ENCODE peak calls at places on chromosome 13, in eight cellular contexts. J is body of pancreas; R is WERI-Rb-1; I is GM13977; V is PC-3; N is H9; H is GM12864; M is CD4-positive, alpha-beta T cell. G is an unnamed sample.

GRCh38 chr13:71522976-71523517 is 344.0 kb downstream of the DACH1 start:
- DNase-seq in J (no peak), R (no peak), I (no peak), V (no peak), N (no peak), H (no peak), M (no peak), G (no peak)

GRCh38 chr13:63699948-63700347 is 2284.3 kb upstream of the PCDH20 start:
- DNase-seq in J (no peak), R (no peak), I (no peak), V (no peak), N (no peak), H (no peak), M (no peak), G (no peak)

GRCh38 chr13:39516140-39516539 is 86.9 kb downstream of the LHFPL6 start:
- DNase-seq in J (no peak), R (peak; percentile 41), I (no peak), V (no peak), N (no peak), H (no peak), M (no peak), G (no peak)

GRCh38 chr13:93309886-93310520 is 83.4 kb downstream of the GPC6 start:
- DNase-seq in J (no peak), R (no peak), I (no peak), V (peak; percentile 23), N (no peak), H (no peak), M (no peak), G (no peak)

GRCh38 chr13:36673838-36674326 is at the start of gene SERTM1:
- DNase-seq in J (no peak), R (peak; percentile 59), I (no peak), V (no peak), N (peak; percentile 86), H (no peak), M (no peak), G (no peak)

GRCh38 chr13:43298799-43299198 is 275.4 kb downstream of the DNAJC15 start:
- DNase-seq in J (no peak), R (no peak), I (no peak), V (no peak), N (no peak), H (no peak), M (no peak), G (no peak)

GRCh38 chr13:100646030-100646673 is 28.4 kb downstream of the TMTC4 start:
- DNase-seq in J (no peak), R (peak; percentile 76), I (no peak), V (peak; percentile 48), N (no peak), H (no peak), M (no peak), G (no peak)

GRCh38 chr13:71217827-71218226 is 649.2 kb downstream of the DACH1 start:
- DNase-seq in J (no peak), R (no peak), I (no peak), V (no peak), N (no peak), H (no peak), M (no peak), G (no peak)

GRCh38 chr13:106859505-106859904 is 291.6 kb upstream of the ARGLU1 start:
- DNase-seq in J (no peak), R (no peak), I (no peak), V (peak; percentile 28), N (peak; percentile 41), H (no peak), M (no peak), G (no peak)

GRCh38 chr13:98570929-98571372 is 6.0 kb downstream of the STK24 start:
- DNase-seq in J (peak; percentile 34), R (no peak), I (peak; percentile 85), V (peak; percentile 89), N (no peak), H (peak; percentile 77), M (peak; percentile 29), G (no peak)

GRCh38 chr13:98567140-98567539 is 9.8 kb downstream of the STK24 start:
- DNase-seq in J (no peak), R (no peak), I (no peak), V (no peak), N (no peak), H (no peak), M (no peak), G (no peak)

GRCh38 chr13:98563071-98563470 is 13.8 kb downstream of the STK24 start:
- DNase-seq in J (no peak), R (no peak), I (no peak), V (peak; percentile 46), N (no peak), H (no peak), M (no peak), G (no peak)

GRCh38 chr13:98564204-98564603 is 12.7 kb downstream of the STK24 start:
- DNase-seq in J (no peak), R (peak; percentile 15), I (no peak), V (no peak), N (no peak), H (no peak), M (no peak), G (no peak)

GRCh38 chr13:98565726-98566577 is 11.0 kb downstream of the STK24 start:
- DNase-seq in J (peak; percentile 54), R (peak; percentile 9), I (no peak), V (no peak), N (no peak), H (no peak), M (no peak), G (no peak)
- TF ChIP-seq CTCF in J (no peak), R (no peak), I (no peak), V (no peak), N (no peak), H (no peak), M (no peak), G (no peak)

GRCh38 chr13:104534847-104535246 is 1468.6 kb upstream of the SLC10A2 start:
- DNase-seq in J (no peak), R (no peak), I (no peak), V (peak; percentile 18), N (peak; percentile 61), H (no peak), M (no peak), G (no peak)
- TF ChIP-seq CTCF in J (no peak), R (peak; percentile 48), I (peak; percentile 32), V (peak; percentile 33), N (peak; percentile 65), H (no peak), M (no peak), G (no peak)

DNA sequence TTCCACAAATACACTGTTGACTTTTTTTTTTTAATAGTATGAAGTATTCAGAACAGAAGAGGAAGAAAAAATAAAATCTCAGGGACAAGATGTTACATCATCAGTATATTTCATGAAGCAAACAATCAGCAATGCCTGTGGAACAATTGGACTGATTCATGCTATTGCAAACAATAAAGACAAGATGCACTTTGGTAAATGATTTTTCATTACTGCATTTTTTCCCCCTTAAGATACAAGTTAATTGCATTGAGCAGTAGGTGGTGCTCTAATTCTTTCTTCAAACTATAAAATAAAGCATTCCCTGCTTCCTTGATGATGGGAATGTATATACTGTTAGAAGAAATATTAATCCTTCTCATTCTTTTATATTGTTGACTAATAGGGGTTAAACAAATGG is 17.1 kb downstream of the UCHL3 start:
- DNase-seq in J (no peak), R (no peak), I (no peak), V (peak; percentile 64), N (no peak), H (no peak), M (no peak), G (no peak)
- TF ChIP-seq CTCF in J (no peak), R (no peak), I (peak; percentile 41), V (peak; percentile 57), N (peak; percentile 49), H (peak; percentile 15), M (no peak), G (no peak)

DNA sequence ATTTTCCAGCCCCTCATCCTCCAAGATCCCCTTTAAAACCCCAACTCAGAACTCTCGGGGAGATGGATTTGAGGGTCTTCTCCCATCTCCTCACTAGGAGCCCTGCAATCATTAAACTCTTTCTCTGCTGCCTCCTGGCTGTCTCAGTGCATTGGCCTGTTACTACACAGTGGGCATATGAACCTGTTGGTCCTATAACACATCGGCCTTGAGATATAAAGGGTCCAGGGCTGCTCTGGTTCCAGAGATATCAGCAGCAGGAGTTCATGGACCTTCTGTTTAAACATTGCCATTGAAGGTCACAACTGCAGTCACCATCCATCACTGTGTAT is 3.8 kb upstream of the METTL21C start:
- DNase-seq in J (no peak), R (no peak), I (no peak), V (no peak), N (no peak), H (no peak), M (no peak), G (no peak)
- TF ChIP-seq CTCF in J (no peak), R (no peak), I (no peak), V (no peak), N (no peak), H (no peak), M (no peak), G (no peak)

GRCh38 chr13:57631607-57632275 is at the start of gene PCDH17:
- DNase-seq in J (peak; percentile 54), R (no peak), I (peak; percentile 34), V (no peak), N (peak; percentile 68), H (no peak), M (no peak), G (peak; percentile 37)
- TF ChIP-seq CTCF in J (no peak), R (no peak), I (no peak), V (no peak), N (no peak), H (no peak), M (no peak), G (no peak)

GRCh38 chr13:73417012-73417615 is 358.3 kb downstream of the KLF5 start:
- DNase-seq in J (peak; percentile 53), R (no peak), I (peak; percentile 8), V (peak; percentile 64), N (no peak), H (no peak), M (no peak), G (no peak)
- TF ChIP-seq CTCF in J (peak; percentile 76), R (peak; percentile 44), I (peak; percentile 16), V (peak; percentile 69), N (peak; percentile 62), H (peak; percentile 17), M (no peak), G (no peak)

DNA sequence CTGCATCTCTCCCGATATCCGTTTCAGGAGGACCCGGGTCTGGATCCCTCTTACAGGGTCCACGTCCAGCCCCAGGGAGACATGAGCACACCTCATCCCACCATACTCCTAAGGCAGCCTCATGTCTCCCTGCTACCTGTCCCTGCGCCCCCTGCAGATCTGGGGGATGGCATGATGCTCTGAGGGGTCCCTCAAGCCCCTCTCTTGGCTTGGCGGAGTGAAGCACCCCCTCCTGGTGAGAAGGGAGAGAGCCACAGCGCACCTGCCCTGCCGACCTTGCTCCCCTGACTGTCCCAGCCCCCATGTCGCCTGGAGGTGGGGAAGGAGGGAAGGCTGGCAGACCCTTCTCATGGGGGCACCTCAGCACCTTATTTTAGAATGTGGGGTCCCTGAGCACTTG is 21.5 kb upstream of the ARHGEF7 start:
- DNase-seq in J (no peak), R (no peak), I (no peak), V (no peak), N (no peak), H (no peak), M (no peak), G (no peak)
- TF ChIP-seq CTCF in J (no peak), R (peak; percentile 21), I (no peak), V (no peak), N (peak; percentile 51), H (no peak), M (no peak), G (no peak)